ENCODE peak calls at places on chromosomes 12 and 14, in six cellular contexts. C is HCT116, U is lower lobe of right lung, I is Panc1, G is gastrocnemius medialis, R is mucosa of descending colon. F is an unnamed sample.

GRCh38 chr14:98189077-98189476 is 1082.9 kb downstream of the BCL11B start:
- ATAC-seq in C (no peak), U (peak; percentile 50), I (no peak), G (no peak), R (peak; percentile 73), F (no peak)

GRCh38 chr14:67513631-67514108 is 19.4 kb upstream of the PLEKHH1 start:
- ATAC-seq in C (no peak), U (no peak), I (peak; percentile 28), G (no peak), R (peak; percentile 65), F (no peak)

GRCh38 chr12:18320036-18320617 is 58.8 kb downstream of the PIK3C2G start:
- ATAC-seq in C (peak; percentile 99), U (peak; percentile 90), I (peak; percentile 62), G (no peak), R (peak; percentile 78), F (no peak)

GRCh38 chr12:30687265-30687986 is 8.2 kb downstream of the IPO8 start:
- ATAC-seq in C (no peak), U (no peak), I (no peak), G (no peak), R (no peak), F (no peak)

GRCh38 chr12:94942663-94943062 is 60.8 kb downstream of the NDUFA12 start:
- ATAC-seq in C (no peak), U (no peak), I (no peak), G (no peak), R (no peak), F (no peak)

GRCh38 chr12:24172031-24172772 is 222.7 kb upstream of the SOX5 start:
- ATAC-seq in C (no peak), U (no peak), I (no peak), G (no peak), R (peak; percentile 31), F (no peak)

GRCh38 chr12:90085491-90086274 is 377.0 kb upstream of the ATP2B1 start:
- ATAC-seq in C (no peak), U (no peak), I (no peak), G (no peak), R (no peak), F (no peak)

GRCh38 chr12:42588308-42588836 is 1.2 kb downstream of the PRICKLE1 start:
- ATAC-seq in C (no peak), U (no peak), I (no peak), G (no peak), R (no peak), F (no peak)

GRCh38 chr12:103513875-103514274 is 18.1 kb upstream of the C12orf42 start:
- ATAC-seq in C (no peak), U (no peak), I (no peak), G (no peak), R (no peak), F (no peak)

GRCh38 chr14:52131640-52132320 is 62.9 kb upstream of the NID2 start:
- ATAC-seq in C (peak; percentile 98), U (peak; percentile 37), I (peak; percentile 56), G (no peak), R (peak; percentile 97), F (peak; percentile 77)

DNA sequence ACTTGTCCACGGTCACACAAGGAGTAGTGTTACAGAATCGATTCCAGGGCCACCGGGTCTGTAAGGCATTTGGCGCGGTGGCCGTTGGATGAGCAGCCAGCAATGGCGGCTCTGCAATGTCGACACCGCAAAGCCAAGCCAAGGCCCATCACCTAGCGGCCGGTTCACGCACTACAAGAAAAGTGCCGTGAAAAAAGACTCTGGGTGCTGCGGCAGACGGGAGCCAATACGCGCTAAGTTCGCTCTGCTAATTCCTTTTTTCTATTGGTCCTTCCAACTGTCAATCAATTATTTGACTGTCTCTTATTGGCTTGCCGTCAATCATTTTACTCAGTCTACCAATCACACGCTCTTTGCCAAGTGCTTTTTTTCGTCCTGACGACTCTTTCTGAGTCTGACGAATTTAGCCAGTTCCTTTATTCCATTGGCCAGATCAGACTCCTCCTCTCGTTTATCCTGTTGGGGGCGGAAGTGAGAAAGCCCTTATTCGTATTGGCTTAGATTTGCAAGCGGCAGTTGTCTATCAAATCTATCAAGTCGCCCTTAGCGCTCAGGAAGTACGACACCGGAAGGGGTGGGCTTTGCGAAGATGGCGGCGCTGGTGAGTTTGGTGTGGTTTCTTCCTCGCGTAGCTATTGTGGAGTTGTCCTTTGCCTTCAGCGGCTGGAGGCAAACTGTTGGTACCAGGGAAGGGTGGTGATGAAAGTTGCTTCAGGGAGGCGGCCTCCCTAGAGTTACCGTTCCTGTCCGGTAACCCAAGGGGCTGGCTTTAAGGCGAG is at the start of gene NGDN:
- ATAC-seq in C (peak; percentile 96), U (peak; percentile 98), I (peak; percentile 97), G (peak; percentile 99), R (peak; percentile 98), F (peak; percentile 98)
- TF ChIP-seq CTCF in C (peak; percentile 77), U (peak; percentile 79), I (peak; percentile 81), G (peak; percentile 97), R (peak; percentile 64), F (peak; percentile 95)

GRCh38 chr14:96246535-96246839 is 9.5 kb upstream of the BDKRB1 start:
- ATAC-seq in C (no peak), U (peak; percentile 44), I (no peak), G (no peak), R (peak; percentile 71), F (peak; percentile 79)
- TF ChIP-seq CTCF in C (no peak), U (no peak), I (no peak), G (no peak), R (no peak), F (no peak)

GRCh38 chr14:28308727-28309126 is 457.9 kb upstream of the FOXG1 start:
- ATAC-seq in C (no peak), U (no peak), I (no peak), G (no peak), R (no peak), F (no peak)

GRCh38 chr14:28303248-28303647 is 463.3 kb upstream of the FOXG1 start:
- ATAC-seq in C (no peak), U (no peak), I (no peak), G (no peak), R (no peak), F (no peak)

GRCh38 chr14:28307506-28307905 is 459.1 kb upstream of the FOXG1 start:
- ATAC-seq in C (no peak), U (no peak), I (no peak), G (no peak), R (no peak), F (no peak)

GRCh38 chr14:28301179-28301578 is 465.4 kb upstream of the FOXG1 start:
- ATAC-seq in C (no peak), U (no peak), I (no peak), G (no peak), R (no peak), F (no peak)

DNA sequence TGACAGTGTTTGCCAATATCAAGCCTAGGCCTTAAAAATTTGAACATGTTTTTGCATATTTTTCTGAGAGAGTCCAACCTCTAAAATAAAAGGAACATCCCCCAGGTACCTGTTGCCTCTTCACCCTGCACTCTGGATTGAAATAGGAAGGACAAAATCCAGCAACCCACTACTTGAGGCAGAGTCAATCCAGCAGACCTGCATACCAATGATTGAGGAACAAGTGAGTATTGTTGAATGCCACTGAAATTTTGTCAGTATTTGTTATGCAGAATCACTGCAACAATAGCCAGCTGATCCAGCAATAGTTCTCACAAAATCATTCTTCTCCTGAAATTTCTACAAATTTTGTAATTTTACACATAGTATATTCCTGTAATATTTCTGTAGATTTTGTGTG is 460.6 kb upstream of the FOXG1 start:
- ATAC-seq in C (no peak), U (no peak), I (no peak), G (no peak), R (no peak), F (no peak)
- TF ChIP-seq CTCF in C (no peak), U (no peak), I (no peak), G (no peak), R (no peak), F (no peak)

DNA sequence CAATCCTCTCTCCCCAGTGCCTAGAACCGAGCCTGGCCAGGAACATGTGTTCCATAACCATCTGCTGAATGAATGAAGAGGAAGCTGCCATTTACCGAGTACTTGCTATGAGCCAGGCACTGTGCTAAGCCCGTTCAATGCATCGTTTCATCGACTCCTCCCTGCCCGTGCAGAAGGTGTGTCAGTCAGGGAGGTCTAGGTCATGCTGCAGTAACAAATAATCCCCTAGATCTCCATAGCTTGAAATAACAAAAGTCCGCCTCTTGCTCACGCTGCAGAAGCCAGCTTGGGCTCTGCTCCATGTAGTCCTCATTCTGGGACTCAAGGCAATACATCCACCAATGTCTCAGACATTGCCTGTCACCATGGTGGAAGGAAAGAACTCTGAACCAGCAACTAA is 101.3 kb downstream of the SCARB1 start:
- ATAC-seq in C (no peak), U (no peak), I (no peak), G (no peak), R (no peak), F (no peak)
- TF ChIP-seq CTCF in C (no peak), U (no peak), I (no peak), G (no peak), R (no peak), F (no peak)

GRCh38 chr14:106694638-106695393 is 1168.4 kb downstream of the TMEM121 start:
- ATAC-seq in C (no peak), U (peak; percentile 49), I (no peak), G (no peak), R (peak; percentile 83), F (no peak)
- TF ChIP-seq CTCF in C (no peak), U (peak; percentile 11), I (peak; percentile 49), G (no peak), R (no peak), F (no peak)